ENCODE peak calls at places on chromosomes 2 and 18, in ten cellular contexts. One of them, this sample, is unnamed.

GRCh38 chr2:191114403-191114886 is 36.3 kb downstream of the STAT4 start:
- DNase-seq in Ammon's horn: peak
- DNase-seq in PC-9: no peak
- DNase-seq in left colon: peak
- DNase-seq in EH: peak
- DNase-seq in anterior cingulate cortex: no peak
- DNase-seq in B cell: no peak
- DNase-seq in activated naive CD8-positive, alpha-beta T cell treated with anti-CD3 and anti-CD28 coated beads, Interleukin-2, amount 50 U/mL, for 24 hours: no peak
- DNase-seq in G401: no peak
- DNase-seq in activated CD8-positive, alpha-beta memory T cell treated with anti-CD3 and anti-CD28 coated beads for 1 hour: no peak
- DNase-seq in this sample: no peak

GRCh38 chr18:45670281-45670962 is 53.6 kb upstream of the SLC14A1 start:
- DNase-seq in PC-9: no peak
- DNase-seq in G401: no peak
- DNase-seq in left colon: no peak
- DNase-seq in activated naive CD8-positive, alpha-beta T cell treated with anti-CD3 and anti-CD28 coated beads, Interleukin-2, amount 50 U/mL, for 24 hours: peak
- DNase-seq in EH: peak
- DNase-seq in activated CD8-positive, alpha-beta memory T cell treated with anti-CD3 and anti-CD28 coated beads for 1 hour: no peak
- DNase-seq in Ammon's horn: no peak
- DNase-seq in anterior cingulate cortex: no peak
- DNase-seq in B cell: no peak
- DNase-seq in this sample: no peak

GRCh38 chr2:204135752-204136151 is 199.2 kb downstream of the ICOS start:
- DNase-seq in Ammon's horn: no peak
- DNase-seq in EH: no peak
- DNase-seq in B cell: no peak
- DNase-seq in G401: no peak
- DNase-seq in PC-9: no peak
- DNase-seq in anterior cingulate cortex: no peak
- DNase-seq in activated CD8-positive, alpha-beta memory T cell treated with anti-CD3 and anti-CD28 coated beads for 1 hour: no peak
- DNase-seq in activated naive CD8-positive, alpha-beta T cell treated with anti-CD3 and anti-CD28 coated beads, Interleukin-2, amount 50 U/mL, for 24 hours: no peak
- DNase-seq in left colon: no peak
- DNase-seq in this sample: no peak

GRCh38 chr2:158598856-158599517 is 142.2 kb downstream of the PKP4 start:
- DNase-seq in activated naive CD8-positive, alpha-beta T cell treated with anti-CD3 and anti-CD28 coated beads, Interleukin-2, amount 50 U/mL, for 24 hours: no peak
- DNase-seq in PC-9: no peak
- DNase-seq in Ammon's horn: no peak
- DNase-seq in activated CD8-positive, alpha-beta memory T cell treated with anti-CD3 and anti-CD28 coated beads for 1 hour: no peak
- DNase-seq in left colon: no peak
- DNase-seq in anterior cingulate cortex: no peak
- DNase-seq in EH: peak
- DNase-seq in B cell: no peak
- DNase-seq in G401: peak
- DNase-seq in this sample: no peak

GRCh38 chr18:51867767-51868166 is 472.2 kb upstream of the DCC start:
- DNase-seq in B cell: no peak
- DNase-seq in Ammon's horn: no peak
- DNase-seq in PC-9: no peak
- DNase-seq in activated CD8-positive, alpha-beta memory T cell treated with anti-CD3 and anti-CD28 coated beads for 1 hour: no peak
- DNase-seq in EH: peak
- DNase-seq in G401: no peak
- DNase-seq in left colon: peak
- DNase-seq in activated naive CD8-positive, alpha-beta T cell treated with anti-CD3 and anti-CD28 coated beads, Interleukin-2, amount 50 U/mL, for 24 hours: peak
- DNase-seq in anterior cingulate cortex: no peak
- DNase-seq in this sample: no peak

GRCh38 chr2:9473985-9474360 is 378 bp upstream of the IAH1 start:
- DNase-seq in B cell: peak
- DNase-seq in anterior cingulate cortex: peak
- DNase-seq in Ammon's horn: peak
- DNase-seq in G401: no peak
- DNase-seq in activated naive CD8-positive, alpha-beta T cell treated with anti-CD3 and anti-CD28 coated beads, Interleukin-2, amount 50 U/mL, for 24 hours: peak
- DNase-seq in PC-9: no peak
- DNase-seq in EH: peak
- DNase-seq in activated CD8-positive, alpha-beta memory T cell treated with anti-CD3 and anti-CD28 coated beads for 1 hour: peak
- DNase-seq in left colon: peak
- DNase-seq in this sample: no peak

GRCh38 chr2:231227309-231228162 is 29.1 kb downstream of the ARMC9 start:
- DNase-seq in G401: peak
- DNase-seq in EH: peak
- DNase-seq in Ammon's horn: peak
- DNase-seq in PC-9: peak
- DNase-seq in left colon: peak
- DNase-seq in activated naive CD8-positive, alpha-beta T cell treated with anti-CD3 and anti-CD28 coated beads, Interleukin-2, amount 50 U/mL, for 24 hours: peak
- DNase-seq in B cell: peak
- DNase-seq in anterior cingulate cortex: peak
- DNase-seq in activated CD8-positive, alpha-beta memory T cell treated with anti-CD3 and anti-CD28 coated beads for 1 hour: peak
- DNase-seq in this sample: no peak

GRCh38 chr2:120886534-120886961 is 150.9 kb downstream of the GLI2 start:
- DNase-seq in G401: no peak
- DNase-seq in anterior cingulate cortex: no peak
- DNase-seq in B cell: no peak
- DNase-seq in left colon: no peak
- DNase-seq in activated CD8-positive, alpha-beta memory T cell treated with anti-CD3 and anti-CD28 coated beads for 1 hour: no peak
- DNase-seq in EH: no peak
- DNase-seq in PC-9: no peak
- DNase-seq in activated naive CD8-positive, alpha-beta T cell treated with anti-CD3 and anti-CD28 coated beads, Interleukin-2, amount 50 U/mL, for 24 hours: no peak
- DNase-seq in Ammon's horn: no peak
- DNase-seq in this sample: no peak

GRCh38 chr2:127417406-127417805 is 821 bp upstream of the PROC start:
- DNase-seq in activated CD8-positive, alpha-beta memory T cell treated with anti-CD3 and anti-CD28 coated beads for 1 hour: no peak
- DNase-seq in PC-9: no peak
- DNase-seq in EH: no peak
- DNase-seq in Ammon's horn: no peak
- DNase-seq in activated naive CD8-positive, alpha-beta T cell treated with anti-CD3 and anti-CD28 coated beads, Interleukin-2, amount 50 U/mL, for 24 hours: no peak
- DNase-seq in left colon: no peak
- DNase-seq in anterior cingulate cortex: no peak
- DNase-seq in G401: no peak
- DNase-seq in B cell: no peak
- DNase-seq in this sample: no peak

GRCh38 chr2:70241338-70241737 is 7.1 kb downstream of the TIA1 start:
- DNase-seq in activated CD8-positive, alpha-beta memory T cell treated with anti-CD3 and anti-CD28 coated beads for 1 hour: no peak
- DNase-seq in left colon: no peak
- DNase-seq in EH: peak
- DNase-seq in Ammon's horn: no peak
- DNase-seq in B cell: no peak
- DNase-seq in anterior cingulate cortex: no peak
- DNase-seq in G401: no peak
- DNase-seq in activated naive CD8-positive, alpha-beta T cell treated with anti-CD3 and anti-CD28 coated beads, Interleukin-2, amount 50 U/mL, for 24 hours: no peak
- DNase-seq in PC-9: no peak
- DNase-seq in this sample: no peak

GRCh38 chr18:21853020-21853419 is 112.4 kb downstream of the MIB1 start:
- DNase-seq in PC-9: no peak
- DNase-seq in activated CD8-positive, alpha-beta memory T cell treated with anti-CD3 and anti-CD28 coated beads for 1 hour: no peak
- DNase-seq in B cell: no peak
- DNase-seq in EH: peak
- DNase-seq in left colon: no peak
- DNase-seq in G401: no peak
- DNase-seq in anterior cingulate cortex: no peak
- DNase-seq in Ammon's horn: no peak
- DNase-seq in activated naive CD8-positive, alpha-beta T cell treated with anti-CD3 and anti-CD28 coated beads, Interleukin-2, amount 50 U/mL, for 24 hours: no peak
- DNase-seq in this sample: no peak

GRCh38 chr2:101253013-101253712 is 477 bp downstream of the CNOT11 start:
- DNase-seq in G401: peak
- DNase-seq in activated CD8-positive, alpha-beta memory T cell treated with anti-CD3 and anti-CD28 coated beads for 1 hour: peak
- DNase-seq in Ammon's horn: peak
- DNase-seq in B cell: peak
- DNase-seq in left colon: peak
- DNase-seq in activated naive CD8-positive, alpha-beta T cell treated with anti-CD3 and anti-CD28 coated beads, Interleukin-2, amount 50 U/mL, for 24 hours: peak
- DNase-seq in PC-9: peak
- DNase-seq in anterior cingulate cortex: no peak
- DNase-seq in EH: peak
- DNase-seq in this sample: no peak

GRCh38 chr2:1582891-1583341 is 161.4 kb downstream of the PXDN start:
- DNase-seq in B cell: no peak
- DNase-seq in left colon: no peak
- DNase-seq in anterior cingulate cortex: no peak
- DNase-seq in PC-9: no peak
- DNase-seq in EH: no peak
- DNase-seq in activated CD8-positive, alpha-beta memory T cell treated with anti-CD3 and anti-CD28 coated beads for 1 hour: no peak
- DNase-seq in Ammon's horn: no peak
- DNase-seq in activated naive CD8-positive, alpha-beta T cell treated with anti-CD3 and anti-CD28 coated beads, Interleukin-2, amount 50 U/mL, for 24 hours: no peak
- DNase-seq in G401: no peak
- DNase-seq in this sample: no peak

GRCh38 chr18:8661754-8662573 is 43.4 kb upstream of the MTCL1 start:
- DNase-seq in activated CD8-positive, alpha-beta memory T cell treated with anti-CD3 and anti-CD28 coated beads for 1 hour: no peak
- DNase-seq in EH: peak
- DNase-seq in B cell: no peak
- DNase-seq in activated naive CD8-positive, alpha-beta T cell treated with anti-CD3 and anti-CD28 coated beads, Interleukin-2, amount 50 U/mL, for 24 hours: no peak
- DNase-seq in PC-9: no peak
- DNase-seq in anterior cingulate cortex: no peak
- DNase-seq in left colon: no peak
- DNase-seq in Ammon's horn: no peak
- DNase-seq in G401: peak
- DNase-seq in this sample: no peak

GRCh38 chr2:54740333-54740732 is 16.9 kb downstream of the EML6 start:
- DNase-seq in anterior cingulate cortex: no peak
- DNase-seq in PC-9: no peak
- DNase-seq in activated CD8-positive, alpha-beta memory T cell treated with anti-CD3 and anti-CD28 coated beads for 1 hour: no peak
- DNase-seq in EH: no peak
- DNase-seq in B cell: no peak
- DNase-seq in left colon: no peak
- DNase-seq in activated naive CD8-positive, alpha-beta T cell treated with anti-CD3 and anti-CD28 coated beads, Interleukin-2, amount 50 U/mL, for 24 hours: no peak
- DNase-seq in G401: no peak
- DNase-seq in Ammon's horn: no peak
- DNase-seq in this sample: no peak

GRCh38 chr18:808086-808485 is 4.0 kb downstream of the YES1 start:
- DNase-seq in anterior cingulate cortex: no peak
- DNase-seq in EH: no peak
- DNase-seq in Ammon's horn: peak
- DNase-seq in activated naive CD8-positive, alpha-beta T cell treated with anti-CD3 and anti-CD28 coated beads, Interleukin-2, amount 50 U/mL, for 24 hours: no peak
- DNase-seq in PC-9: no peak
- DNase-seq in B cell: no peak
- DNase-seq in G401: no peak
- DNase-seq in left colon: no peak
- DNase-seq in activated CD8-positive, alpha-beta memory T cell treated with anti-CD3 and anti-CD28 coated beads for 1 hour: no peak
- DNase-seq in this sample: no peak

GRCh38 chr2:225566798-225567197 is 167.3 kb downstream of the NYAP2 start:
- DNase-seq in PC-9: peak
- DNase-seq in EH: no peak
- DNase-seq in left colon: no peak
- DNase-seq in G401: no peak
- DNase-seq in activated naive CD8-positive, alpha-beta T cell treated with anti-CD3 and anti-CD28 coated beads, Interleukin-2, amount 50 U/mL, for 24 hours: no peak
- DNase-seq in B cell: no peak
- DNase-seq in anterior cingulate cortex: no peak
- DNase-seq in Ammon's horn: no peak
- DNase-seq in activated CD8-positive, alpha-beta memory T cell treated with anti-CD3 and anti-CD28 coated beads for 1 hour: no peak
- DNase-seq in this sample: no peak

GRCh38 chr2:196170202-196170680 is 1.1 kb downstream of the STK17B start:
- DNase-seq in left colon: peak
- DNase-seq in activated naive CD8-positive, alpha-beta T cell treated with anti-CD3 and anti-CD28 coated beads, Interleukin-2, amount 50 U/mL, for 24 hours: peak
- DNase-seq in PC-9: no peak
- DNase-seq in B cell: peak
- DNase-seq in anterior cingulate cortex: no peak
- DNase-seq in activated CD8-positive, alpha-beta memory T cell treated with anti-CD3 and anti-CD28 coated beads for 1 hour: no peak
- DNase-seq in Ammon's horn: peak
- DNase-seq in EH: peak
- DNase-seq in G401: peak
- DNase-seq in this sample: no peak

GRCh38 chr2:160207271-160207670 is 7.2 kb upstream of the ITGB6 start:
- DNase-seq in B cell: no peak
- DNase-seq in PC-9: peak
- DNase-seq in EH: no peak
- DNase-seq in left colon: no peak
- DNase-seq in anterior cingulate cortex: no peak
- DNase-seq in activated CD8-positive, alpha-beta memory T cell treated with anti-CD3 and anti-CD28 coated beads for 1 hour: no peak
- DNase-seq in Ammon's horn: no peak
- DNase-seq in G401: no peak
- DNase-seq in activated naive CD8-positive, alpha-beta T cell treated with anti-CD3 and anti-CD28 coated beads, Interleukin-2, amount 50 U/mL, for 24 hours: no peak
- DNase-seq in this sample: no peak

GRCh38 chr2:127957240-127957639 is 70.6 kb downstream of the SAP130 start:
- DNase-seq in activated CD8-positive, alpha-beta memory T cell treated with anti-CD3 and anti-CD28 coated beads for 1 hour: no peak
- DNase-seq in B cell: no peak
- DNase-seq in Ammon's horn: no peak
- DNase-seq in activated naive CD8-positive, alpha-beta T cell treated with anti-CD3 and anti-CD28 coated beads, Interleukin-2, amount 50 U/mL, for 24 hours: no peak
- DNase-seq in G401: no peak
- DNase-seq in PC-9: no peak
- DNase-seq in anterior cingulate cortex: no peak
- DNase-seq in left colon: no peak
- DNase-seq in EH: peak
- DNase-seq in this sample: no peak

GRCh38 chr2:146135245-146135644 is 1615.3 kb upstream of the ZEB2 start:
- DNase-seq in PC-9: no peak
- DNase-seq in left colon: no peak
- DNase-seq in EH: peak
- DNase-seq in Ammon's horn: no peak
- DNase-seq in activated CD8-positive, alpha-beta memory T cell treated with anti-CD3 and anti-CD28 coated beads for 1 hour: no peak
- DNase-seq in anterior cingulate cortex: no peak
- DNase-seq in G401: no peak
- DNase-seq in activated naive CD8-positive, alpha-beta T cell treated with anti-CD3 and anti-CD28 coated beads, Interleukin-2, amount 50 U/mL, for 24 hours: no peak
- DNase-seq in B cell: no peak
- DNase-seq in this sample: no peak

This sample was measured in ascending aorta.